ENCODE peak calls at places on chromosomes 3 and 15, in four cellular contexts. One of them, this sample, is unnamed.

GRCh38 chr15:85639752-85640381 is 154.9 kb downstream of the KLHL25 start:
- DNase-seq in upper lobe of right lung: no peak
- DNase-seq in GM12865: no peak
- DNase-seq in esophagus squamous epithelium: no peak
- DNase-seq in this sample: no peak

GRCh38 chr3:76495216-76495615 is 544.7 kb upstream of the ROBO2 start:
- DNase-seq in GM12865: no peak
- DNase-seq in esophagus squamous epithelium: no peak
- DNase-seq in upper lobe of right lung: no peak
- DNase-seq in this sample: no peak

GRCh38 chr15:71115567-71116351 is 488 bp downstream of the THSD4 start:
- DNase-seq in esophagus squamous epithelium: no peak
- DNase-seq in GM12865: peak
- DNase-seq in upper lobe of right lung: peak
- DNase-seq in this sample: no peak

GRCh38 chr3:119939087-119939486 is 155.2 kb downstream of the GSK3B start:
- DNase-seq in upper lobe of right lung: no peak
- DNase-seq in GM12865: no peak
- DNase-seq in esophagus squamous epithelium: no peak
- DNase-seq in this sample: no peak

GRCh38 chr3:28743843-28744242 is 395.2 kb upstream of the AZI2 start:
- DNase-seq in upper lobe of right lung: no peak
- DNase-seq in GM12865: peak
- DNase-seq in esophagus squamous epithelium: no peak
- DNase-seq in this sample: no peak

GRCh38 chr3:30310251-30310954 is 296.0 kb upstream of the TGFBR2 start:
- DNase-seq in upper lobe of right lung: no peak
- DNase-seq in esophagus squamous epithelium: no peak
- DNase-seq in GM12865: no peak
- DNase-seq in this sample: no peak

GRCh38 chr3:128078875-128079274 is 26.6 kb downstream of the SEC61A1 start:
- DNase-seq in GM12865: no peak
- DNase-seq in upper lobe of right lung: peak
- DNase-seq in esophagus squamous epithelium: no peak
- DNase-seq in this sample: no peak

GRCh38 chr15:40493089-40493840 is 22.5 kb downstream of the CHST14 start:
- DNase-seq in esophagus squamous epithelium: no peak
- DNase-seq in GM12865: peak
- DNase-seq in upper lobe of right lung: no peak
- DNase-seq in this sample: no peak

GRCh38 chr3:44160818-44161217 is 80.9 kb upstream of the TOPAZ1 start:
- DNase-seq in upper lobe of right lung: no peak
- DNase-seq in esophagus squamous epithelium: no peak
- DNase-seq in GM12865: no peak
- DNase-seq in this sample: no peak

GRCh38 chr3:182178488-182179200 is 466.9 kb downstream of the SOX2 start:
- DNase-seq in GM12865: no peak
- DNase-seq in esophagus squamous epithelium: no peak
- DNase-seq in upper lobe of right lung: no peak
- DNase-seq in this sample: no peak

GRCh38 chr3:157467165-157467564 is 30.5 kb downstream of the PTX3 start:
- DNase-seq in GM12865: no peak
- DNase-seq in upper lobe of right lung: no peak
- DNase-seq in esophagus squamous epithelium: no peak
- DNase-seq in this sample: no peak

GRCh38 chr15:70121656-70122297 is 24.1 kb upstream of the TLE3 start:
- DNase-seq in upper lobe of right lung: peak
- DNase-seq in GM12865: no peak
- DNase-seq in esophagus squamous epithelium: no peak
- DNase-seq in this sample: no peak

GRCh38 chr3:47868306-47868705 is 65.4 kb downstream of the DHX30 start:
- DNase-seq in esophagus squamous epithelium: no peak
- DNase-seq in upper lobe of right lung: no peak
- DNase-seq in GM12865: no peak
- DNase-seq in this sample: no peak

GRCh38 chr3:115111632-115112031 is 35.5 kb downstream of the ZBTB20 start:
- DNase-seq in upper lobe of right lung: no peak
- DNase-seq in GM12865: no peak
- DNase-seq in esophagus squamous epithelium: no peak
- DNase-seq in this sample: no peak

GRCh38 chr15:92907229-92907628 is 7.1 kb downstream of the CHD2 start:
- DNase-seq in esophagus squamous epithelium: no peak
- DNase-seq in upper lobe of right lung: no peak
- DNase-seq in GM12865: no peak
- DNase-seq in this sample: no peak

GRCh38 chr15:69880616-69881309 is 217.0 kb downstream of the TLE3 start:
- DNase-seq in esophagus squamous epithelium: no peak
- DNase-seq in upper lobe of right lung: no peak
- DNase-seq in GM12865: peak
- DNase-seq in this sample: no peak

GRCh38 chr15:39542385-39543065 is 38.4 kb upstream of the THBS1 start:
- DNase-seq in upper lobe of right lung: no peak
- DNase-seq in esophagus squamous epithelium: no peak
- DNase-seq in GM12865: no peak
- DNase-seq in this sample: no peak

GRCh38 chr3:113531826-113532697 is at the start of gene SIDT1:
- DNase-seq in esophagus squamous epithelium: no peak
- DNase-seq in upper lobe of right lung: no peak
- DNase-seq in GM12865: peak
- DNase-seq in this sample: no peak

GRCh38 chr3:193826126-193826795 is 233.3 kb downstream of the OPA1 start:
- DNase-seq in esophagus squamous epithelium: no peak
- DNase-seq in GM12865: no peak
- DNase-seq in upper lobe of right lung: no peak
- DNase-seq in this sample: no peak

GRCh38 chr15:71800835-71801745 is 9.3 kb upstream of the NR2E3 start:
- DNase-seq in GM12865: peak
- DNase-seq in upper lobe of right lung: no peak
- DNase-seq in esophagus squamous epithelium: no peak
- DNase-seq in this sample: no peak

GRCh38 chr15:101479851-101480612 is 9.5 kb downstream of the PCSK6 start:
- DNase-seq in esophagus squamous epithelium: no peak
- DNase-seq in upper lobe of right lung: no peak
- DNase-seq in GM12865: no peak
- DNase-seq in this sample: no peak

GRCh38 chr3:197687570-197687969 is 49.1 kb downstream of the RUBCN start:
- DNase-seq in esophagus squamous epithelium: no peak
- DNase-seq in GM12865: no peak
- DNase-seq in upper lobe of right lung: no peak
- DNase-seq in this sample: no peak

GRCh38 chr3:32613183-32613582 is 42.5 kb upstream of the DYNC1LI1 start:
- DNase-seq in upper lobe of right lung: no peak
- DNase-seq in esophagus squamous epithelium: no peak
- DNase-seq in GM12865: no peak
- DNase-seq in this sample: no peak

GRCh38 chr3:21055015-21055414 is 696.0 kb downstream of the ZNF385D start:
- DNase-seq in esophagus squamous epithelium: no peak
- DNase-seq in upper lobe of right lung: no peak
- DNase-seq in GM12865: no peak
- DNase-seq in this sample: no peak

GRCh38 chr3:115819785-115820384 is 196.6 kb downstream of the GAP43 start:
- DNase-seq in upper lobe of right lung: no peak
- DNase-seq in GM12865: peak
- DNase-seq in esophagus squamous epithelium: peak
- DNase-seq in this sample: no peak

DNA sequence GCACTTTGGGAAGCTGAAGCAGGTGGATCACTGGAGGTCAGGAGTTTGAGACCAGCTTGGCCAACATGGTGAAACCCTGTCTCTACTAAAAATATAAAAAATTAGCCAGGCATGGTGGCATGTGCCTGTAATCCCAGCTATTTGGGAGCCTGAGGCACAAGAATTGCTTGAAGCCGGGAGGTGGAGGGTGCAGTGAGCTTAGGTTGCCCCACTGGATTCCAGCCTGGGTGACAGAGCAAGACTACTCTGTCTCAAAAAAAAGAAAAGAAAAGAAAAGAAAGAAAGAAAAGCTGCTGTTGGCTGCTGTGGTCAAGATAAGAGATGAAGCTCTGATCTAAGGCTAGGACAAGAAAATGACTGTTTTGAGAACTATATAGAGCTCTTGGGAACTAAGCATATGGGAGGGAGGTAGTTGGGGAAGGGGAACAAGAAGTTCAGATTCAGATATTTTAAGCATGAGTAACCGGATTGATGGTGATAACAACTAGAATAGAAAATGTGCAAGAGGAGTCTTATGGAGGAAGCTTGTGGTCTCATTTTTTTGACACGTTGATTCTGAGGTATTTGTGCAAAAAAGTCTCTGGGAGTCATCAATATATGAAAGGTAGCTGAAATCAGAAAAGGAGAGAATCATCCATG is 25.7 kb downstream of the DNAH12 start:
- DNase-seq in upper lobe of right lung: no peak
- DNase-seq in GM12865: no peak
- DNase-seq in esophagus squamous epithelium: no peak
- DNase-seq in this sample: no peak
- TF ChIP-seq CTCF in upper lobe of right lung: no peak
- TF ChIP-seq CTCF in GM12865: no peak
- TF ChIP-seq CTCF in esophagus squamous epithelium: no peak
- TF ChIP-seq CTCF in this sample: no peak

GRCh38 chr3:36678216-36679013 is 85.9 kb downstream of the DCLK3 start:
- DNase-seq in upper lobe of right lung: no peak
- DNase-seq in esophagus squamous epithelium: no peak
- DNase-seq in GM12865: no peak
- DNase-seq in this sample: no peak

GRCh38 chr3:36681867-36682266 is 82.5 kb downstream of the DCLK3 start:
- DNase-seq in esophagus squamous epithelium: no peak
- DNase-seq in upper lobe of right lung: no peak
- DNase-seq in GM12865: peak
- DNase-seq in this sample: no peak

GRCh38 chr3:36674816-36675215 is 89.5 kb downstream of the DCLK3 start:
- DNase-seq in esophagus squamous epithelium: no peak
- DNase-seq in GM12865: peak
- DNase-seq in upper lobe of right lung: no peak
- DNase-seq in this sample: no peak

GRCh38 chr3:36679384-36680200 is 84.8 kb downstream of the DCLK3 start:
- DNase-seq in upper lobe of right lung: no peak
- DNase-seq in GM12865: peak
- DNase-seq in esophagus squamous epithelium: no peak
- DNase-seq in this sample: no peak

GRCh38 chr3:36677331-36678007 is 86.9 kb downstream of the DCLK3 start:
- DNase-seq in esophagus squamous epithelium: no peak
- DNase-seq in upper lobe of right lung: no peak
- DNase-seq in GM12865: peak
- DNase-seq in this sample: no peak
- TF ChIP-seq CTCF in esophagus squamous epithelium: no peak
- TF ChIP-seq CTCF in upper lobe of right lung: no peak
- TF ChIP-seq CTCF in GM12865: no peak
- TF ChIP-seq CTCF in this sample: no peak

DNA sequence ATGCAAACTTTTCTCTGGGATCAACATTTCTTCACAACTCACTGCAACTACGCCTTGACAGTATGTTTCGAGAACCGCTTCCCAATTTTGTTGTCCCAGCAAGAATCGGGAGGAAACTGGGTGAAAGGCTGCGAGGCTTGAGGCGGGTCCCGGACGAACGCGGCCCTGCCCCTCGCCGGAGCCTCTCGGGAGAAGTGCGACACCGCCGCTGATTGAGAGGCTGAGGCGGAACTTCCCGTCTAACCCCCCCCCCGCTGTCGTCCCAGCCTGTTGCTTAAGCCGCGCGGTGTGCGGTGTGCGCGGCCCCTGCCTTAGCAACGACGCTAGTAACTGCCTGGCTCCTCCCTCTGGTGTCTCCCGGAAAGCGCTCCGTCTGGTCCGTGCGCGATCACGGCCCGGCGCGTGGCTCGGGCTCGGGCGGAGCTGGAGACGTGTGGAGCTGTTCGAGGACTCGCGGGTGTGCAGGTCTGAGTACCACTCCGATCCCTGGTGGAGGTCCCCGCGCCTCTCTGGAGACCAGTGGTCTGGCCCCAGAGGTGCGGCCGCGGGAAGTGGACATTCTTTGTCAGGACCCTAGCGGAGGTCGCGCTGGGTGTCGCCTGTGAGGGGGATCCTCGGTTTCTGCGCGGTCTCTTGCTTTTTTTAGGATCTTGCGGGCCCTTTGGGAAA is at the start of the genes DTWD1 and FAM227B:
- DNase-seq in GM12865: peak
- DNase-seq in upper lobe of right lung: peak
- DNase-seq in esophagus squamous epithelium: peak
- DNase-seq in this sample: peak
- TF ChIP-seq CTCF in GM12865: no peak
- TF ChIP-seq CTCF in upper lobe of right lung: no peak
- TF ChIP-seq CTCF in esophagus squamous epithelium: no peak
- TF ChIP-seq CTCF in this sample: peak

DNA sequence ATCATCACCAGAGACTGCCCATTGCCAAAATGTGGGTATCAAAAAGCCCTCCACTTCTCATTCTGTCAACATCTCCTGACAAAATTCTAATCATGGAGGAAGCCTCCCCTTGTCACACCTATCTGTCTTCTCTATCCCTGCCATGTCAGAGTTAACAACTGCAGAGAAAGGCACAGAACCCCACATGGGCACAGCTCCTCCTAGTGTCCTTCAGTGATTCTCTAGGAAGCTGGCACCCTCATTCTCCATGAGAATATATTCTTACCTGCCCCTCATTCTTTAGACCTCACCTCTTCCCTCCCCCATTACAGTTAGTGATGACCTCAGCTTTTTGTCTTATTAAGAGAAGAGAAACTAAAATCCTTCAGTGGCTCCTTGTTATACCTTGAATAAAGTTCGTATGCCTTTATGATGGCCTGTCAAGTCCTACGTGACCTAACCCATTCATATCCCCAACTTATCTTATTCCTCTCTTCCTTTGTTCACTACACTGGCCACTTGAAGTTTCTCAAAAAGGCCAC is 44.6 kb downstream of the NME9 start:
- DNase-seq in esophagus squamous epithelium: no peak
- DNase-seq in upper lobe of right lung: no peak
- DNase-seq in GM12865: no peak
- DNase-seq in this sample: no peak
- TF ChIP-seq CTCF in esophagus squamous epithelium: no peak
- TF ChIP-seq CTCF in upper lobe of right lung: no peak
- TF ChIP-seq CTCF in GM12865: no peak
- TF ChIP-seq CTCF in this sample: peak

GRCh38 chr3:126245811-126246727 is 65.7 kb upstream of the ALDH1L1 start:
- DNase-seq in esophagus squamous epithelium: no peak
- DNase-seq in GM12865: peak
- DNase-seq in upper lobe of right lung: peak
- DNase-seq in this sample: no peak
- TF ChIP-seq CTCF in esophagus squamous epithelium: no peak
- TF ChIP-seq CTCF in GM12865: peak
- TF ChIP-seq CTCF in upper lobe of right lung: peak
- TF ChIP-seq CTCF in this sample: peak

This sample was measured in chondrocyte.